ENCODE peak calls at places on chromosomes 11 and 22, in six cellular contexts. B is naive thymus-derived CD4-positive, alpha-beta T cell; P is neural progenitor cell; U is sigmoid colon; Z is Peyer's patch; X is neuronal stem cell. H is an unnamed sample. For H3K4me1, the result is how much of the 10 kb centered on the place peaks cover.

GRCh38 chr11:133516845-133517244 is 15.5 kb downstream of the OPCML start:
- DNase-seq in B (no peak), P (no peak), U (no peak), Z (no peak), X (no peak), H (no peak)

GRCh38 chr11:119377961-119378667 is 3.4 kb downstream of the USP2 start:
- DNase-seq in B (no peak), P (peak), U (no peak), Z (no peak), X (no peak), H (no peak)

GRCh38 chr22:50686794-50687193 is 14.2 kb downstream of the SHANK3 start:
- DNase-seq in B (no peak), P (no peak), U (no peak), Z (no peak), X (no peak), H (no peak)

GRCh38 chr11:64268687-64269379 is 15.6 kb downstream of the BAD start:
- DNase-seq in B (peak), P (peak), U (peak), Z (peak), X (no peak), H (no peak)

GRCh38 chr22:39317756-39318506 is 1.5 kb downstream of the RPL3 start:
- DNase-seq in B (no peak), P (no peak), U (no peak), Z (peak), X (no peak), H (no peak)

GRCh38 chr22:30266445-30267381 is at the start of gene OSM:
- DNase-seq in B (peak), P (no peak), U (peak), Z (no peak), X (no peak), H (no peak)

GRCh38 chr11:132864811-132865576 is 667.3 kb downstream of the OPCML start:
- DNase-seq in B (no peak), P (peak), U (no peak), Z (no peak), X (no peak), H (peak)

GRCh38 chr22:25201557-25202273 is 2.1 kb downstream of the CRYBB3 start:
- DNase-seq in B (no peak), P (no peak), U (no peak), Z (no peak), X (no peak), H (no peak)

GRCh38 chr22:30324008-30324730 is 2.6 kb downstream of the TBC1D10A start:
- DNase-seq in B (peak), P (no peak), U (no peak), Z (peak), X (no peak), H (no peak)

GRCh38 chr11:17403977-17404759 is 15.7 kb upstream of the KCNJ11 start:
- DNase-seq in B (no peak), P (no peak), U (no peak), Z (peak), X (no peak), H (no peak)

GRCh38 chr11:6320411-6321207 is at the start of gene CAVIN3:
- DNase-seq in B (no peak), P (peak), U (peak), Z (peak), X (peak), H (no peak)

GRCh38 chr11:3867209-3868071 is 12.0 kb downstream of the STIM1 start:
- DNase-seq in B (no peak), P (no peak), U (no peak), Z (no peak), X (no peak), H (no peak)

GRCh38 chr11:16612801-16613400 is 125.5 kb upstream of the C11orf58 start:
- DNase-seq in B (no peak), P (peak), U (no peak), Z (no peak), X (peak), H (no peak)

GRCh38 chr11:29449280-29450074 is 567.4 kb downstream of the KCNA4 start:
- DNase-seq in B (no peak), P (no peak), U (no peak), Z (no peak), X (no peak), H (no peak)

GRCh38 chr22:49850959-49851815 is 2.5 kb upstream of the ZBED4 start:
- DNase-seq in B (no peak), P (no peak), U (no peak), Z (no peak), X (no peak), H (no peak)

DNA sequence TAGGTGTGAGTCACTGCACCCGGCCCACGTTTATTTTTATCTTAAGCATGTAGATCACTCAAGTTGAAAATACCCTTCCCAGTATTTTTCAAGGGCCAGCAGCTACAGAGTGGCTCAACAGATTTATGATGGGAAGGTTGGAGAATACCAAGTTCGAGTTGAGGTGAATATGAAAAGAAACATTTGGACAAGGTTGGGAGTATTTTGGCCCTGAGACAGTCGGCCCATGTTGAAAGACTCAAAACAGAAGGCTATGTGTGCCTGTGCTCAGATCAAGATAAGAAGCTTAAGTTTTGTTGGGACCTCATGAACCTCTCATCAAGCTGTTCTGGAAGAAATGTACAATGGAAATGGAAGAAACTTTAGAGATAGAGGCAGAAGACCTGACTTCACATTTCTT is 199.1 kb downstream of the DBX1 start:
- DNase-seq in B (no peak), P (no peak), U (no peak), Z (no peak), X (no peak), H (no peak)
- H3K27ac ChIP-seq in B (no peak), P (no peak), U (no peak), Z (no peak), X (no peak), H (no peak)

DNA sequence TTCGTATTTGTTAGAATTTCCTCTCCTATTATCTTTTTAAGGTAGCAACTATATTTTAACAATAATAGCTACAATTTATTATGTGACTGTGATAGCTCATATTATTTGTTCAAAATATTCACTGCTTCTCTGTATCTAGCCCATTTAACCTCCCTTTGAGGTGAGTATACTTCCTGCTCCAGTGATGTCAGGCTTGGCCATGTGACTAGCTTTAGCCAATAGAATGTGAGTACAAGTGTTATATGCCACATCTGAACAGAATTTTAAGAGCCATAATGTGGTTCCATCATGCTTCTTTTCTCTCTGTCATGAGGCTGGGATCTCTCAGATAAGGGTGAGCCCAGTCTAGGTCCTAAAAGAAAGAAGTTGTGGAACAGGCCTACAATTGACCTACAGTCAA is 217.6 kb downstream of the TTC28 start:
- DNase-seq in B (no peak), P (no peak), U (no peak), Z (no peak), X (no peak), H (no peak)
- H3K4me1 ChIP-seq in B (under half), P (under half), U (under half), Z (under half), X (under half), H (under half)

GRCh38 chr11:47257518-47258316 is at the start of gene NR1H3:
- DNase-seq in B (no peak), P (peak), U (peak), Z (peak), X (peak), H (no peak)
- H3K4me3 ChIP-seq in B (no peak), P (peak), U (peak), Z (no peak), X (peak), H (peak)

GRCh38 chr11:7604331-7604973 is 68.8 kb downstream of the CYB5R2 start:
- DNase-seq in B (no peak), P (no peak), U (no peak), Z (peak), X (no peak), H (no peak)
- H3K27ac ChIP-seq in B (no peak), P (no peak), U (no peak), Z (peak), X (no peak), H (no peak)

GRCh38 chr22:19890502-19891349 is 36.1 kb upstream of the GNB1L start:
- DNase-seq in B (no peak), P (no peak), U (no peak), Z (no peak), X (no peak), H (no peak)

GRCh38 chr22:19892249-19892879 is 37.7 kb upstream of the GNB1L start:
- DNase-seq in B (peak), P (peak), U (no peak), Z (no peak), X (no peak), H (no peak)

GRCh38 chr22:19891350-19892248 is 36.9 kb upstream of the GNB1L start:
- DNase-seq in B (peak), P (peak), U (no peak), Z (no peak), X (peak), H (peak)

GRCh38 chr22:19893363-19893762 is 38.7 kb upstream of the GNB1L start:
- DNase-seq in B (no peak), P (no peak), U (no peak), Z (no peak), X (no peak), H (no peak)

GRCh38 chr22:19892925-19893324 is 38.3 kb upstream of the GNB1L start:
- DNase-seq in B (no peak), P (no peak), U (no peak), Z (no peak), X (no peak), H (no peak)
- H3K4me1 ChIP-seq in B (under half), P (under half), U (under half), Z (under half), X (under half), H (under half)

DNA sequence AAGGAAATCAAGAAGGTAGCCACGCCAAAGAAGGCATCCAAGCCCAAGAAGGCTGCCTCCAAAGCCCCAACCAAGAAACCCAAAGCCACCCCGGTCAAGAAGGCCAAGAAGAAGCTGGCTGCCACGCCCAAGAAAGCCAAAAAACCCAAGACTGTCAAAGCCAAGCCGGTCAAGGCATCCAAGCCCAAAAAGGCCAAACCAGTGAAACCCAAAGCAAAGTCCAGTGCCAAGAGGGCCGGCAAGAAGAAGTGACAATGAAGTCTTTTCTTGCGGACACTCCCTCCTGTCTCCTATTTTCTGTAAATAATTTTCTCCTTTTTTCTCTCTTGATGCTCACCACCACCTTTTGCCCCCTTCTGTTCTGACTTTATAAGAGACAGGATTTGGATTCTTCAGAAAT is 1.9 kb upstream of the GCAT start:
- DNase-seq in B (no peak), P (no peak), U (no peak), Z (no peak), X (no peak), H (no peak)
- H3K4me3 ChIP-seq in B (peak), P (peak), U (peak), Z (peak), X (peak), H (peak)